ENCODE peak calls at places on chromosome 13, in nine cellular contexts. R is PC-3, S is GM23338, B is HCT116, Y is SK-N-SH, T is neural progenitor cell, O is hepatocyte, E is GM23248, C is OCI-LY7. J is an unnamed sample.

GRCh38 chr13:66803759-66804456 is 426.2 kb downstream of the PCDH9 start:
- DNase-seq in R (peak), S (no peak), B (no peak), Y (no peak), T (no peak), O (no peak), E (no peak), C (no peak), J (no peak)

GRCh38 chr13:100490692-100491091 is 97.9 kb downstream of the GGACT start:
- DNase-seq in R (no peak), S (peak), B (peak), Y (no peak), T (peak), O (no peak), E (no peak), C (no peak), J (peak)

GRCh38 chr13:75836441-75836840 is 200.3 kb downstream of the LMO7 start:
- DNase-seq in R (peak), S (peak), B (no peak), Y (no peak), T (no peak), O (no peak), E (no peak), C (no peak), J (no peak)

GRCh38 chr13:30453727-30454126 is 12.0 kb downstream of the HMGB1 start:
- DNase-seq in R (peak), S (no peak), B (no peak), Y (no peak), T (no peak), O (no peak), E (peak), C (peak), J (no peak)

GRCh38 chr13:112657850-112658445 is 31.9 kb upstream of the ATP11A start:
- DNase-seq in R (peak), S (no peak), B (no peak), Y (no peak), T (no peak), O (peak), E (peak), C (no peak), J (no peak)

GRCh38 chr13:104773775-104774174 is 1707.6 kb upstream of the SLC10A2 start:
- DNase-seq in R (peak), S (peak), B (peak), Y (peak), T (peak), O (peak), E (peak), C (peak), J (peak)

GRCh38 chr13:78138756-78139155 is 220.1 kb upstream of the EDNRB start:
- DNase-seq in R (no peak), S (no peak), B (no peak), Y (no peak), T (no peak), O (peak), E (no peak), C (no peak), J (no peak)

GRCh38 chr13:79385694-79386093 is 20.4 kb downstream of the RBM26 start:
- DNase-seq in R (peak), S (no peak), B (no peak), Y (no peak), T (no peak), O (no peak), E (peak), C (no peak), J (peak)

GRCh38 chr13:44768775-44769578 is 192.8 kb upstream of the TSC22D1 start:
- DNase-seq in R (peak), S (no peak), B (no peak), Y (no peak), T (no peak), O (peak), E (peak), C (no peak), J (no peak)

GRCh38 chr13:95020298-95020987 is 280.8 kb downstream of the ABCC4 start:
- DNase-seq in R (peak), S (no peak), B (no peak), Y (no peak), T (no peak), O (no peak), E (no peak), C (no peak), J (no peak)

GRCh38 chr13:85261757-85262346 is 537.4 kb downstream of the SLITRK6 start:
- DNase-seq in R (peak), S (peak), B (no peak), Y (no peak), T (no peak), O (peak), E (no peak), C (peak), J (peak)

GRCh38 chr13:31912641-31913401 is 118.8 kb upstream of the FRY start:
- DNase-seq in R (peak), S (no peak), B (no peak), Y (peak), T (no peak), O (no peak), E (peak), C (no peak), J (no peak)

DNA sequence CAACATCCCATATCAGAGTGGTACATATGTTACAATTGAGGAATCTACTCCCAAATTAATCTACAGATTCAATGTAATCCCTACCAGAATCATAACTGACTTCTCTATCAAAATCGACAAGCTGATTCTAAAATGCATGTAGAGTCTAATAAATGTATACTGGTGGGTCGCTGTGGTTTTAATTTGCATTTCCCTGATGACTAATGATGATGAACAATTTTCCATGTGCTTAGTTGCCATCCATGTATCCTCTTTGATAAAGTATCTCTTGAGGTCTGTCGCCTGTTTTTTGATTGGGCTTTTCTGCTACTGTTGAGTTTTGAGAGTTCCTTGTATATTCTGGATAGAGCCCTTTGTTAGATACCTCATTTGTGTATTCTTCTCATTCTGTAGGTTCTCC is 43.8 kb downstream of the KLF12 start:
- DNase-seq in R (peak), S (no peak), B (no peak), Y (no peak), T (no peak), O (no peak), E (no peak), C (no peak), J (no peak)
- TF ChIP-seq EZH2phosphoT487 in R (no peak), S (no peak), B (no peak), Y (no peak), T (no peak), O (no peak), E (no peak), C (no peak), J (no peak)

GRCh38 chr13:40666905-40667621 is 622 bp upstream of the FOXO1 start:
- DNase-seq in R (peak), S (peak), B (no peak), Y (peak), T (peak), O (peak), E (peak), C (peak), J (peak)
- TF ChIP-seq EZH2phosphoT487 in R (no peak), S (no peak), B (no peak), Y (no peak), T (no peak), O (no peak), E (no peak), C (no peak), J (no peak)

GRCh38 chr13:72390909-72391308 is 336.5 kb downstream of the MZT1 start:
- DNase-seq in R (peak), S (no peak), B (peak), Y (no peak), T (no peak), O (no peak), E (no peak), C (no peak), J (no peak)
- TF ChIP-seq EZH2phosphoT487 in R (no peak), S (no peak), B (no peak), Y (no peak), T (no peak), O (no peak), E (no peak), C (no peak), J (no peak)

GRCh38 chr13:38385152-38385891 is 35.7 kb downstream of the UFM1 start:
- DNase-seq in R (no peak), S (no peak), B (no peak), Y (no peak), T (no peak), O (no peak), E (peak), C (no peak), J (no peak)
- TF ChIP-seq EZH2phosphoT487 in R (no peak), S (no peak), B (no peak), Y (no peak), T (no peak), O (no peak), E (no peak), C (no peak), J (no peak)

DNA sequence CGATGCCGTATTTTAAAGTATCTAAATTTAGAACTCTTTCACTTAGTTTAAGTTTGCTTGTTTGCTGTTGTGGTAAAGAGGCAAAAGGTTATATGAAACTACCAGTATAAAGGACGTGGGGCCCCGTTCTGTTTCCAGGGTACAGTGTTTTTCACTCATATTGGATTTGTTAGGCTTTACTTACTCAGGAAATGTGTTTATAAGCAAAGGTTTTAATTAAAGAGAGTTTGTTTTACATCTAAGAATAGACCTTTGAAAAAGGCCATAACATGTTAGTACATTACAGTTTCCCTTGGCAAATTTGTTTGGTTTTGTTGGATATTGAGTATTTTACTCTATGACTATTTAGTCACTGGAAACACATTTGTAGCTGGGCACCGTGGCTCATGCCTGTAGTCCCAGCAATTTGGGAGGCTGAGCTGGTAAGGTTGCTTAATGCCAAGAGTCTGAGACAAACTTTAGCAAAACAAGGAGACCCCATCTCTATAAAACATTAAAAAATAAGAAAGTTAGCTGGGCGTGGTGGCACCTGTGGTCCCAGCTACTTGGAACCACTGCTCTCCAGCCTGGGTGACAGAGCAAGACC is 7.1 kb downstream of the DGKH start:
- DNase-seq in R (no peak), S (no peak), B (no peak), Y (no peak), T (no peak), O (no peak), E (no peak), C (no peak), J (peak)
- TF ChIP-seq EZH2phosphoT487 in R (no peak), S (no peak), B (no peak), Y (no peak), T (no peak), O (no peak), E (no peak), C (no peak), J (no peak)

DNA sequence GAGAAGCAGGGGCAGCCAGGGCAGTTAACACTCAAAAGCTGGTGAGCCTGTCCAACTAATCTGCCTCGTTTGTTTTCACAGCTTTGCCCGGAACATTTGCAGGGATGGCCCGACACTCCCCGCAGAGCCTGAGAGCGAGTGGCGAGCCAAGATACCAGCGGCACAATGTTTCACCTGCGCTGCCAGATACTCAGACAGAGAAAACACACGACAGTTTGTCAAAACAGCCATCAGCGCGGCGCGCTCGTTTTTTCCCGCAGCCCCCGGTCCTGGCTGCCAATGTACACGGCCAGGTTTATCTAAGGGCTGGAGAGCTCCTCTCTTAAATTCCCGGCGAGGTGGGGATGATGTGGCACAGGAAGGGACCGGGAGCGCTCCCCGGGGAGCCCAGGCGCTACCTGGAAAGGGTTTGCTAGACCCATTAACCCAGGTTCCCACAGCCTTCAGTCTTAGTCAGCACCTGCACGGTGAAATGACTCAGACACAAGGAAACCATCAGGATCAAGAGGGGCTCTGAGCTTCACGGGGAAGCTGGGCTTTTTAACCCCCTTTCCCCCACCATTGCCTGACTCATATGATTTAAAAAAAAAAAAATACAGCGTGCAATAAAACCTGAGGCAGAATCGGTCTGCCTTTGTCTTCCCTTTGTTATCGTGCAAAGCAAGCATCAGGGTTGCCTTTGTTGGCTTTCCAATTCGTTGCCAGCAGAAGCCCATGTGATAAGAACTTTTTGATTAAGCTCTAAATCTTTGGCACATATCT is 186.2 kb downstream of the EFNB2 start:
- DNase-seq in R (peak), S (peak), B (peak), Y (peak), T (peak), O (peak), E (no peak), C (no peak), J (no peak)
- TF ChIP-seq EZH2phosphoT487 in R (no peak), S (no peak), B (no peak), Y (no peak), T (no peak), O (no peak), E (no peak), C (no peak), J (no peak)

GRCh38 chr13:35131471-35131870 is 189.4 kb downstream of the NBEA start:
- DNase-seq in R (no peak), S (no peak), B (no peak), Y (no peak), T (no peak), O (no peak), E (no peak), C (no peak), J (no peak)

GRCh38 chr13:35127466-35127865 is 185.4 kb downstream of the NBEA start:
- DNase-seq in R (no peak), S (no peak), B (no peak), Y (no peak), T (no peak), O (no peak), E (no peak), C (no peak), J (no peak)
- TF ChIP-seq EZH2phosphoT487 in R (no peak), S (no peak), B (no peak), Y (no peak), T (no peak), O (no peak), E (no peak), C (no peak), J (no peak)

J was measured in MM.1S.